ENCODE peak calls at places on chromosomes 7 and 10, in seven cellular contexts. One of them, this sample, is unnamed.

GRCh38 chr10:127942811-127943210 is 35.9 kb downstream of the PTPRE start:
- DNase-seq in NCI-H2081: no peak
- DNase-seq in head of caudate nucleus: no peak
- DNase-seq in GOT3: no peak
- DNase-seq in tibial nerve: no peak
- DNase-seq in occipital lobe: no peak
- DNase-seq in NCI-H510A: no peak
- DNase-seq in this sample: no peak

GRCh38 chr7:72161534-72161933 is 250.6 kb downstream of the CALN1 start:
- DNase-seq in GOT3: no peak
- DNase-seq in head of caudate nucleus: no peak
- DNase-seq in NCI-H510A: no peak
- DNase-seq in tibial nerve: no peak
- DNase-seq in occipital lobe: no peak
- DNase-seq in NCI-H2081: no peak
- DNase-seq in this sample: no peak

GRCh38 chr10:28592953-28593352 is 60.0 kb downstream of the WAC start:
- DNase-seq in NCI-H510A: no peak
- DNase-seq in NCI-H2081: no peak
- DNase-seq in tibial nerve: no peak
- DNase-seq in GOT3: no peak
- DNase-seq in occipital lobe: no peak
- DNase-seq in head of caudate nucleus: no peak
- DNase-seq in this sample: no peak

GRCh38 chr10:42544945-42545344 is 93.4 kb downstream of the ZNF33B start:
- DNase-seq in NCI-H510A: no peak
- DNase-seq in GOT3: no peak
- DNase-seq in tibial nerve: no peak
- DNase-seq in occipital lobe: no peak
- DNase-seq in NCI-H2081: no peak
- DNase-seq in head of caudate nucleus: no peak
- DNase-seq in this sample: no peak

GRCh38 chr7:144908943-144909556 is 73.2 kb upstream of the TPK1 start:
- DNase-seq in tibial nerve: no peak
- DNase-seq in head of caudate nucleus: no peak
- DNase-seq in GOT3: no peak
- DNase-seq in NCI-H510A: no peak
- DNase-seq in NCI-H2081: no peak
- DNase-seq in occipital lobe: no peak
- DNase-seq in this sample: no peak

GRCh38 chr7:121504478-121504877 is 108.4 kb upstream of the FAM3C start:
- DNase-seq in occipital lobe: peak; percentile 37
- DNase-seq in NCI-H2081: no peak
- DNase-seq in GOT3: no peak
- DNase-seq in NCI-H510A: no peak
- DNase-seq in tibial nerve: no peak
- DNase-seq in head of caudate nucleus: no peak
- DNase-seq in this sample: no peak

GRCh38 chr7:22179442-22179879 is 177.5 kb downstream of the RAPGEF5 start:
- DNase-seq in GOT3: no peak
- DNase-seq in occipital lobe: no peak
- DNase-seq in tibial nerve: no peak
- DNase-seq in head of caudate nucleus: no peak
- DNase-seq in NCI-H510A: no peak
- DNase-seq in NCI-H2081: no peak
- DNase-seq in this sample: no peak

GRCh38 chr7:91348686-91349085 is 84.5 kb downstream of the FZD1 start:
- DNase-seq in tibial nerve: no peak
- DNase-seq in head of caudate nucleus: no peak
- DNase-seq in GOT3: no peak
- DNase-seq in occipital lobe: no peak
- DNase-seq in NCI-H2081: no peak
- DNase-seq in NCI-H510A: no peak
- DNase-seq in this sample: no peak

GRCh38 chr10:129759214-129760002 is 204.7 kb downstream of the EBF3 start:
- DNase-seq in NCI-H510A: no peak
- DNase-seq in occipital lobe: no peak
- DNase-seq in GOT3: no peak
- DNase-seq in tibial nerve: no peak
- DNase-seq in NCI-H2081: no peak
- DNase-seq in head of caudate nucleus: peak; percentile 65
- DNase-seq in this sample: no peak

GRCh38 chr7:105087981-105088380 is 74.0 kb downstream of the KMT2E start:
- DNase-seq in head of caudate nucleus: no peak
- DNase-seq in tibial nerve: no peak
- DNase-seq in NCI-H2081: no peak
- DNase-seq in NCI-H510A: no peak
- DNase-seq in GOT3: no peak
- DNase-seq in occipital lobe: no peak
- DNase-seq in this sample: no peak

GRCh38 chr10:43396061-43396927 is 12.7 kb downstream of the HNRNPF start:
- DNase-seq in NCI-H2081: peak; percentile 68
- DNase-seq in tibial nerve: peak; percentile 49
- DNase-seq in NCI-H510A: peak; percentile 69
- DNase-seq in head of caudate nucleus: peak; percentile 88
- DNase-seq in GOT3: peak; percentile 13
- DNase-seq in occipital lobe: peak; percentile 72
- DNase-seq in this sample: peak; percentile 71

GRCh38 chr7:142880886-142881505 is 4.5 kb downstream of the TRPV6 start:
- DNase-seq in NCI-H2081: peak; percentile 9
- DNase-seq in tibial nerve: no peak
- DNase-seq in GOT3: no peak
- DNase-seq in NCI-H510A: no peak
- DNase-seq in head of caudate nucleus: no peak
- DNase-seq in occipital lobe: no peak
- DNase-seq in this sample: no peak

GRCh38 chr10:3620818-3621217 is 164.2 kb downstream of the KLF6 start:
- DNase-seq in tibial nerve: no peak
- DNase-seq in GOT3: no peak
- DNase-seq in occipital lobe: no peak
- DNase-seq in NCI-H2081: no peak
- DNase-seq in NCI-H510A: no peak
- DNase-seq in head of caudate nucleus: no peak
- DNase-seq in this sample: no peak

GRCh38 chr7:40753455-40753854 is 618.6 kb downstream of the SUGCT start:
- DNase-seq in NCI-H510A: no peak
- DNase-seq in tibial nerve: no peak
- DNase-seq in occipital lobe: no peak
- DNase-seq in head of caudate nucleus: no peak
- DNase-seq in NCI-H2081: no peak
- DNase-seq in GOT3: no peak
- DNase-seq in this sample: no peak

GRCh38 chr10:133276435-133277201 is at the start of gene ADAM8:
- DNase-seq in head of caudate nucleus: no peak
- DNase-seq in GOT3: no peak
- DNase-seq in NCI-H510A: peak; percentile 29
- DNase-seq in occipital lobe: no peak
- DNase-seq in NCI-H2081: no peak
- DNase-seq in tibial nerve: no peak
- DNase-seq in this sample: no peak

GRCh38 chr7:158854681-158855081 is 1.7 kb upstream of the DYNC2I1 start:
- DNase-seq in head of caudate nucleus: no peak
- DNase-seq in occipital lobe: no peak
- DNase-seq in NCI-H510A: no peak
- DNase-seq in NCI-H2081: no peak
- DNase-seq in GOT3: no peak
- DNase-seq in tibial nerve: no peak
- DNase-seq in this sample: no peak

GRCh38 chr10:25261571-25261970 is 86.8 kb downstream of the GPR158 start:
- DNase-seq in GOT3: no peak
- DNase-seq in NCI-H2081: peak; percentile 57
- DNase-seq in tibial nerve: no peak
- DNase-seq in head of caudate nucleus: no peak
- DNase-seq in occipital lobe: no peak
- DNase-seq in NCI-H510A: no peak
- DNase-seq in this sample: no peak

GRCh38 chr10:11468126-11468742 is 143.2 kb downstream of the USP6NL start:
- DNase-seq in NCI-H510A: no peak
- DNase-seq in GOT3: no peak
- DNase-seq in head of caudate nucleus: no peak
- DNase-seq in NCI-H2081: no peak
- DNase-seq in occipital lobe: no peak
- DNase-seq in tibial nerve: no peak
- DNase-seq in this sample: no peak

GRCh38 chr7:44139311-44140010 is 1.7 kb downstream of the MYL7 start:
- DNase-seq in NCI-H510A: no peak
- DNase-seq in head of caudate nucleus: no peak
- DNase-seq in tibial nerve: no peak
- DNase-seq in GOT3: no peak
- DNase-seq in occipital lobe: no peak
- DNase-seq in NCI-H2081: no peak
- DNase-seq in this sample: no peak

GRCh38 chr7:87810726-87811125 is 65.4 kb downstream of the SLC25A40 start:
- DNase-seq in NCI-H510A: no peak
- DNase-seq in occipital lobe: no peak
- DNase-seq in head of caudate nucleus: no peak
- DNase-seq in GOT3: no peak
- DNase-seq in NCI-H2081: no peak
- DNase-seq in tibial nerve: no peak
- DNase-seq in this sample: no peak